ENCODE peak calls at places on chromosome 1, in four cellular contexts. One of them, this sample, is unnamed. For H3K36me3 and H3K4me1, the result is how much of the 10 kb centered on the place peaks cover.

GRCh38 chr1:45913183-45913924 is 109.9 kb downstream of the MAST2 start:
- DNase-seq in pancreas: no peak
- DNase-seq in GM23338: no peak
- DNase-seq in testis: peak
- DNase-seq in this sample: no peak

GRCh38 chr1:212141404-212141803 is 105.9 kb downstream of the DTL start:
- DNase-seq in pancreas: no peak
- DNase-seq in GM23338: no peak
- DNase-seq in testis: no peak
- DNase-seq in this sample: no peak

GRCh38 chr1:33459766-33460543 is 12.5 kb upstream of the ZSCAN20 start:
- DNase-seq in pancreas: no peak
- DNase-seq in GM23338: no peak
- DNase-seq in testis: no peak
- DNase-seq in this sample: no peak

GRCh38 chr1:223832637-223832943 is 13.2 kb downstream of the TP53BP2 start:
- DNase-seq in pancreas: no peak
- DNase-seq in GM23338: no peak
- DNase-seq in testis: no peak
- DNase-seq in this sample: no peak

GRCh38 chr1:24640288-24640687 is 2.8 kb upstream of the SRRM1 start:
- DNase-seq in pancreas: no peak
- DNase-seq in GM23338: no peak
- DNase-seq in testis: peak
- DNase-seq in this sample: no peak

GRCh38 chr1:203915811-203916210 is 54.4 kb downstream of the SNRPE start:
- DNase-seq in pancreas: no peak
- DNase-seq in GM23338: no peak
- DNase-seq in testis: no peak
- DNase-seq in this sample: no peak

GRCh38 chr1:44524180-44524579 is 119.1 kb downstream of the RNF220 start:
- DNase-seq in pancreas: no peak
- DNase-seq in GM23338: peak
- DNase-seq in testis: no peak
- DNase-seq in this sample: no peak

GRCh38 chr1:61851849-61852692 is 109.8 kb downstream of the PATJ start:
- DNase-seq in pancreas: no peak
- DNase-seq in GM23338: peak
- DNase-seq in testis: no peak
- DNase-seq in this sample: no peak

GRCh38 chr1:229557913-229558414 is 543 bp downstream of the ABCB10 start:
- DNase-seq in pancreas: peak
- DNase-seq in GM23338: peak
- DNase-seq in testis: peak
- DNase-seq in this sample: peak

GRCh38 chr1:166843769-166844596 is 4.7 kb downstream of the POGK start:
- DNase-seq in pancreas: no peak
- DNase-seq in GM23338: no peak
- DNase-seq in testis: no peak
- DNase-seq in this sample: no peak

GRCh38 chr1:56415258-56415657 is 164.1 kb downstream of the PLPP3 start:
- DNase-seq in pancreas: no peak
- DNase-seq in GM23338: no peak
- DNase-seq in testis: no peak
- DNase-seq in this sample: no peak

GRCh38 chr1:79852004-79852403 is 845.5 kb upstream of the ADGRL4 start:
- DNase-seq in pancreas: no peak
- DNase-seq in GM23338: peak
- DNase-seq in testis: no peak
- DNase-seq in this sample: no peak

GRCh38 chr1:169601096-169601881 is 15.0 kb upstream of the F5 start:
- DNase-seq in pancreas: no peak
- DNase-seq in GM23338: peak
- DNase-seq in testis: no peak
- DNase-seq in this sample: no peak

GRCh38 chr1:34163792-34164509 is 1.1 kb downstream of the CSMD2 start:
- DNase-seq in pancreas: peak
- DNase-seq in GM23338: peak
- DNase-seq in testis: peak
- DNase-seq in this sample: no peak

GRCh38 chr1:212721388-212722247 is 22.0 kb upstream of the BATF3 start:
- DNase-seq in pancreas: no peak
- DNase-seq in GM23338: no peak
- DNase-seq in testis: no peak
- DNase-seq in this sample: no peak

GRCh38 chr1:156399355-156400125 is 30.5 kb downstream of the RHBG start:
- DNase-seq in pancreas: no peak
- DNase-seq in GM23338: no peak
- DNase-seq in testis: no peak
- DNase-seq in this sample: no peak

GRCh38 chr1:233394860-233395717 is 67.6 kb downstream of the MAP3K21 start:
- DNase-seq in pancreas: no peak
- DNase-seq in GM23338: peak
- DNase-seq in testis: peak
- DNase-seq in this sample: no peak

GRCh38 chr1:189859385-189859977 is 618.2 kb downstream of the BRINP3 start:
- DNase-seq in pancreas: no peak
- DNase-seq in GM23338: peak
- DNase-seq in testis: peak
- DNase-seq in this sample: no peak
- H3K36me3 ChIP-seq in pancreas: under half
- H3K36me3 ChIP-seq in GM23338: under half
- H3K36me3 ChIP-seq in testis: under half
- H3K36me3 ChIP-seq in this sample: under half

GRCh38 chr1:22077728-22078127 is 25.2 kb downstream of the CDC42 start:
- DNase-seq in pancreas: no peak
- DNase-seq in GM23338: no peak
- DNase-seq in testis: no peak
- DNase-seq in this sample: no peak
- H3K4me1 ChIP-seq in pancreas: under half
- H3K4me1 ChIP-seq in GM23338: under half
- H3K4me1 ChIP-seq in testis: under half
- H3K4me1 ChIP-seq in this sample: half or more

DNA sequence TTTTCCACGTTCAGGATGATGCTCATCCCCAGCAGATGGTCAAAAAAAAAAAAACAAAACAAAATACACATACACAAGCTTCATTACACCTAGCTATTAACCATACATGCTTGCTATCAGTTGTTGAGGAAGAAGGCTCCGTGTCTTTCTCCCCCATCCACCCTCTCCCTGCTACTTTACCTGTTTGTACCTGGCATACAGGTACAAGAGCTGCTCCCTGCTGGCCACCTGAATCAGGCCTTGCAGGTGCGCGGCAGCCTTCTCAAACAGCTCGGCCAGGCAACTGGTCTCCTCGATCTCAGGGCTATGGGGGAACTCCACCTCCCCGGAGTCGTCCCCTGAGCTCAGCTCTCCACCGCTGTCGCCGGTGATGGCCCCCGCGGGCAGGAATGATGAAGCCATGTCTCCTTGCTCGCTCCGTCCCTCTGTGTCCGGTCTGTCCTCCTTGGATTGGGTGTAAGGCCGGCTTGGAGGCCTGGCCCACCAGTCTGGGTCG is 464 bp downstream of the ACBD6 start:
- DNase-seq in pancreas: peak
- DNase-seq in GM23338: peak
- DNase-seq in testis: no peak
- DNase-seq in this sample: no peak
- TF ChIP-seq CTCF in pancreas: no peak
- TF ChIP-seq CTCF in GM23338: peak
- TF ChIP-seq CTCF in testis: no peak
- TF ChIP-seq CTCF in this sample: no peak

GRCh38 chr1:209837671-209838070 is 9.9 kb downstream of the UTP25 start:
- DNase-seq in pancreas: no peak
- DNase-seq in GM23338: no peak
- DNase-seq in testis: no peak
- DNase-seq in this sample: no peak
- H3K36me3 ChIP-seq in pancreas: under half
- H3K36me3 ChIP-seq in GM23338: half or more
- H3K36me3 ChIP-seq in testis: under half
- H3K36me3 ChIP-seq in this sample: half or more

GRCh38 chr1:157841708-157842107 is at the start of gene CD5L:
- DNase-seq in pancreas: no peak
- DNase-seq in GM23338: no peak
- DNase-seq in testis: no peak
- DNase-seq in this sample: no peak
- H3K4me1 ChIP-seq in pancreas: under half
- H3K4me1 ChIP-seq in GM23338: under half
- H3K4me1 ChIP-seq in testis: under half
- H3K4me1 ChIP-seq in this sample: under half

GRCh38 chr1:30876451-30877204 is 31.9 kb downstream of the SDC3 start:
- DNase-seq in pancreas: no peak
- DNase-seq in GM23338: no peak
- DNase-seq in testis: no peak
- DNase-seq in this sample: no peak
- TF ChIP-seq CTCF in pancreas: no peak
- TF ChIP-seq CTCF in GM23338: peak
- TF ChIP-seq CTCF in testis: no peak
- TF ChIP-seq CTCF in this sample: no peak